ENCODE peak calls at places on chromosomes 11 and 22, in ten cellular contexts. B is AG08396, D is HFFc6, I is NCI-H69, Z is SHP77 treated with DMSO at 0.1 percent for 48 hours, J is endodermal cell, R is endothelial cell, V is BE2C, F is MV-4-11, H is PC-3. Q is an unnamed sample.
A peak's percentile ranks its signal among the peaks of the same experiment; 100 is the strongest.

GRCh38 chr11:10268746-10269487 is 25.1 kb downstream of the SBF2 start:
- DNase-seq in D (peak; percentile 45), J (no peak), V (no peak), Z (no peak), I (no peak), F (no peak), B (no peak), H (peak; percentile 11), R (no peak), Q (no peak)

GRCh38 chr11:48307760-48308386 is 1.9 kb downstream of the OR4S1 start:
- DNase-seq in D (peak; percentile 50), I (peak; percentile 44), V (peak; percentile 42), B (peak; percentile 52), F (peak; percentile 37), H (peak; percentile 75), Z (peak; percentile 70), J (peak; percentile 92), R (peak; percentile 49), Q (peak; percentile 43)

GRCh38 chr22:39110631-39111561 is 13.9 kb downstream of the APOBEC3H start:
- DNase-seq in I (peak; percentile 14), F (peak; percentile 43), V (peak; percentile 43), B (no peak), R (no peak), D (no peak), Z (no peak), H (peak; percentile 32), J (peak; percentile 49), Q (no peak)

GRCh38 chr22:47996446-47996857 is 1234.0 kb downstream of the TBC1D22A start:
- DNase-seq in I (no peak), D (no peak), V (no peak), F (no peak), Z (no peak), B (no peak), H (no peak), R (no peak), J (no peak), Q (no peak)

GRCh38 chr11:93988912-93989311 is 32.2 kb upstream of the HEPHL1 start:
- DNase-seq in B (no peak), H (no peak), R (no peak), F (no peak), Z (no peak), D (no peak), I (no peak), J (no peak), V (no peak), Q (no peak)

GRCh38 chr11:282171-282570 is 4.0 kb downstream of the NLRP6 start:
- DNase-seq in J (peak; percentile 44), H (no peak), D (no peak), R (no peak), I (no peak), V (no peak), F (no peak), Z (no peak), B (no peak), Q (no peak)

GRCh38 chr11:77101043-77101537 is 1.6 kb upstream of the OMP start:
- DNase-seq in Z (no peak), J (peak; percentile 69), H (peak; percentile 68), V (peak; percentile 29), F (peak; percentile 29), D (peak; percentile 17), B (peak; percentile 80), R (no peak), I (peak; percentile 63), Q (no peak)

GRCh38 chr11:34219862-34220490 is 114.5 kb downstream of the NAT10 start:
- DNase-seq in F (no peak), R (no peak), H (no peak), V (no peak), J (no peak), D (no peak), Z (no peak), I (no peak), B (no peak), Q (no peak)

GRCh38 chr11:10050561-10050960 is 243.5 kb downstream of the SBF2 start:
- DNase-seq in R (no peak), H (peak; percentile 85), J (no peak), F (no peak), I (peak; percentile 33), B (no peak), Z (peak; percentile 16), V (no peak), D (peak; percentile 10), Q (peak; percentile 12)

GRCh38 chr22:44926124-44926475 is 83.7 kb downstream of the PHF21B start:
- DNase-seq in J (no peak), I (no peak), D (no peak), H (no peak), V (no peak), R (no peak), B (no peak), F (no peak), Z (no peak), Q (no peak)

GRCh38 chr11:44313701-44314489 is 4.0 kb upstream of the ALX4 start:
- DNase-seq in H (no peak), D (no peak), V (no peak), B (no peak), F (peak; percentile 23), R (no peak), Z (no peak), I (peak; percentile 48), J (no peak), Q (peak; percentile 61)